ENCODE peak calls at places on chromosomes 7 and 10, in five cellular contexts. A is breast epithelium; L is effector memory CD4-positive, alpha-beta T cell; U is IMR-90; G is astrocyte. E is an unnamed sample.

GRCh38 chr7:47795631-47796030 is 152.6 kb downstream of the PKD1L1 start:
- DNase-seq in A (no peak), L (no peak), G (peak; percentile 99), U (peak; percentile 96), E (no peak)

GRCh38 chr7:4049202-4049601 is 632.9 kb upstream of the FOXK1 start:
- DNase-seq in A (no peak), G (no peak), L (no peak), U (no peak), E (no peak)

GRCh38 chr7:937851-938484 is 16.5 kb downstream of the ADAP1 start:
- DNase-seq in L (no peak), U (no peak), G (no peak), A (no peak), E (no peak)

GRCh38 chr10:129853236-129853946 is 110.7 kb downstream of the EBF3 start:
- DNase-seq in A (no peak), U (peak; percentile 1), L (no peak), G (no peak), E (no peak)

GRCh38 chr7:63073286-63073685 is 925.4 kb upstream of the ZNF722 start:
- DNase-seq in L (no peak), A (no peak), G (no peak), U (no peak), E (no peak)

GRCh38 chr10:3090914-3091313 is 23.6 kb downstream of the PFKP start:
- DNase-seq in A (no peak), U (peak; percentile 57), G (peak; percentile 75), L (no peak), E (peak; percentile 76)

GRCh38 chr10:35011771-35012191 is 78.4 kb downstream of the CUL2 start:
- DNase-seq in L (no peak), A (no peak), U (peak; percentile 74), G (peak; percentile 41), E (no peak)

GRCh38 chr7:157727964-157728615 is 391.3 kb downstream of the DNAJB6 start:
- DNase-seq in A (no peak), U (no peak), L (no peak), G (no peak), E (no peak)

GRCh38 chr7:139871276-139871675 is 42.2 kb downstream of the TBXAS1 start:
- DNase-seq in G (peak; percentile 50), A (no peak), U (peak; percentile 78), L (no peak), E (no peak)

GRCh38 chr10:50932113-50932512 is 46.7 kb upstream of the A1CF start:
- DNase-seq in A (no peak), L (no peak), U (peak; percentile 2), G (no peak), E (no peak)

GRCh38 chr10:55410415-55410885 is 609.4 kb upstream of the PCDH15 start:
- DNase-seq in G (no peak), L (no peak), A (peak; percentile 52), U (no peak), E (peak; percentile 22)

GRCh38 chr7:88041583-88041982 is 107.5 kb downstream of the ADAM22 start:
- DNase-seq in A (no peak), U (no peak), G (peak; percentile 8), L (no peak), E (no peak)

GRCh38 chr10:93068411-93069244 is 5.1 kb upstream of the CYP26A1 start:
- DNase-seq in G (peak; percentile 47), L (no peak), U (peak; percentile 54), A (no peak), E (peak; percentile 83)
- H3K4me3 ChIP-seq in G (peak overlapping the region; percentile 23), L (no peak overlapping the region), U (no peak overlapping the region), A (no peak overlapping the region), E (no peak overlapping the region)

GRCh38 chr10:24415455-24416169 is 206.7 kb downstream of the KIAA1217 start:
- DNase-seq in G (peak; percentile 58), A (peak; percentile 84), U (peak; percentile 22), L (no peak), E (peak; percentile 15)
- H3K27ac ChIP-seq in G (no peak overlapping the region), A (peak overlapping the region; percentile 91), U (no peak overlapping the region), L (no peak overlapping the region), E (peak overlapping the region; percentile 77)

GRCh38 chr10:133258818-133259602 is 17.7 kb downstream of the ADAM8 start:
- DNase-seq in L (peak; percentile 84), U (peak; percentile 100), A (no peak), G (peak; percentile 99), E (peak; percentile 96)

GRCh38 chr10:133259603-133259992 is 17.1 kb downstream of the ADAM8 start:
- DNase-seq in G (no peak), A (no peak), U (no peak), L (no peak), E (peak; percentile 33)

GRCh38 chr10:133260895-133261725 is 15.6 kb downstream of the ADAM8 start:
- DNase-seq in U (no peak), L (peak; percentile 57), A (no peak), G (no peak), E (peak; percentile 92)

GRCh38 chr10:133257489-133258065 is 19.1 kb downstream of the ADAM8 start:
- DNase-seq in A (peak; percentile 71), L (no peak), U (no peak), G (peak; percentile 18), E (peak; percentile 93)

DNA sequence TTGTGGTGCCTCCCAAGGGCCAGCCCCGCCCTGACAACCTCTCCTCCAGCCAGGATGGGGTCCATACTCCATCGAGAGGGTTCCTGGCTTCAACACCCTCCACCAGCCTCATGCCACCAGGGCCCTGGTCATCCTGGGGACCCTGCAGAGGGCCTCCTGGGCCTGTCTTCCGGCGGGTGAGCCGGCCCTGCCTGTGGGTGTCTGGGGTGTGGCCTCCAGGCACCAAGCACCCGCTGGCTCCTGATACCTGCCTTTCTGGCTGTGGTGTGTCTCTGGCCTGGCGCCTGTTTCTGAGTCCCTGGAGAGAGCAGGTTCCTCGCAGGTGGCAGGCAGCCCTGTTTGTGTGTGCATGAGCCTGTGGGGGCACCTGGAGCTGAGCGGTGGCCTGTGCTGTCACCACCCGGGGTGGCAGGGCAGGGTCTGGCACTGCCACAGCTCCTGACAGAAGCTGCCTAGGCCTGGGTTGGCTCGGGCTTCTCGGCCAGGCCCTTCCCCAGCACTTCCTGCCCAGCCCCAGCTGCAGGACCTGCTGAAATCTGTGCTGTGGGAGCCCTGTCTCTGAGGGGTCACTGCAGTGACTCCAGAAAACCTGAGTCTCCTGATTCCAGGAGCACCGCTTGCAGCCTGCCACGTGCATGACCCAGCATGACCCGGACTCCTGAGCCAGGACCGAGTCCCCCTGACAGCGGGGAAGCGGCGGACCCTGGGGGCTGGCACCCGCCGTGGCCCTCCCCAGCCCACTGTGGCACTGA is 18.4 kb downstream of the ADAM8 start:
- DNase-seq in G (no peak), A (no peak), L (no peak), U (no peak), E (peak; percentile 86)
- H3K4me3 ChIP-seq in G (no peak overlapping the region), A (no peak overlapping the region), L (no peak overlapping the region), U (no peak overlapping the region), E (no peak overlapping the region)

GRCh38 chr7:100372694-100373093 is 593 bp upstream of the PILRA start:
- DNase-seq in A (no peak), L (no peak), G (no peak), U (no peak), E (no peak)
- H3K27ac ChIP-seq in A (no peak overlapping the region), L (no peak overlapping the region), G (no peak overlapping the region), U (no peak overlapping the region), E (peak overlapping the region; percentile 84)

GRCh38 chr7:46675456-46675855 is 754.4 kb upstream of the IGFBP3 start:
- DNase-seq in L (no peak), U (no peak), A (no peak), G (no peak), E (no peak)

GRCh38 chr7:46672861-46673260 is 751.8 kb upstream of the IGFBP3 start:
- DNase-seq in G (no peak), A (no peak), U (no peak), L (no peak), E (no peak)

DNA sequence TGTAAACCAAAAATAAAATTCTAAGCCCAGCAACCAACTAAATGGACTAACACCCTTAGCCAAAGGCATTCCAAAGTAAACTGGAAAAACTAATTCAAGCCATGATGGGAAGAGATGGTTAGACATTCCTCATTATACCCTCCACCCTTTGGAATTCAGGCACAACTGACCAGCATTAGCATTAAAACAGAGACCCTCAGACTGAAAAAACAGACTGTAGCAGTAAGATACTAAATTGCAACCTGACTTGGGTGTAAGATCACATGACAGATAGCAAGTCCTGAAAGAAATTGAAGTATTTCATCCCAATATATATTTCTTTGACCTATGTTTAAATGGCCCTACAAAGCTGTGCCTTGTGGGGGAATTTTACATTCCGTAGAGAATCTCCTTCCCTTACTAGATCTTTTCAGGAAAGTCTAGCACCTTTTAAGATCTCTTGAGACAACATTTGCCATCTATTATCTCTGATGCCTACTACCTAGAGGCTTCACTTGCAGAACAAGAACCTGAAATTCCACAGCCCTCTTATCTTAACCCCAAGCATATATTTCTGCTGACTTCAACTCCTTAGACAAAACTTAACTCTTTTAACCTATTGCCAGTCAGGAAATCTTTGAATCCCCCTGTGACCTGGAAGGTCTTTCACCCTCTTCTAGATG is 750.2 kb upstream of the IGFBP3 start:
- DNase-seq in G (no peak), A (no peak), U (no peak), L (no peak), E (no peak)
- H3K4me3 ChIP-seq in G (no peak overlapping the region), A (no peak overlapping the region), U (no peak overlapping the region), L (no peak overlapping the region), E (no peak overlapping the region)

DNA sequence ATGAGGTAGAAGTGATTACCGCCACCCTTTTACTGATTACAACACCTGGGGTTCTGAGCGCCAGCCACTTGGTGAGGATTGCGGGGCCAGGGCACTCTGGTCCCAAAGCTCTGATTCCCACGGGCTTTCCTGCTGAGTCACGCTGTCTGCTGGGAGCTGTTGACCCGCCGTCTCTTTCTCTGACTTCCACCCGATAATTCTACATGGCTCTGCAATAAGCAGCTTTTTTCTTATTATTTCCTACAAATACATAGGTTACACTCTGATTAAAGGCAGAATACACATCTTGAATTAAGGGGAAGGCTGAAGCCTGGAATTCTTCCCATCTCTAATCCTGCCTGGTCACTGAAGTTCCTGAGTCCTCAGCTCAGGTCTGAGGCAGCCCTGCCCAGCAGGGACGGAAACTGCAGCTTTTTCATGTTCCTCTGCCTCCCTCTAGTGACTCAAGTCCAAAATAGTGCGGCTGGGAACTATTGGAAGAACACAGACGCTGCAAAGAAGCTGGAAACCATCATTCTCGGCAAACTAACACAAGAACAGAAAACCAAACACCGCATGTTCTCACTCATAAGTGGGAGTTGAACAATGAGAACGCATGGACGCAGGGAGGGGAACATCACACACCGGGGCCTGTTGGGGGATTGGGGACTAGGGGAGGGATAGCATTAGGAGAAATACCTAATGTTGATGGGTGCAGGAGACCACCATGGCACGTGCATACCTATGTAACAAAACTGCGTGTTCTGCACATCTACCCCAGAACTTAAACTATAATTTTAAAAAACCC is 178.3 kb downstream of the PRKCQ start:
- DNase-seq in G (peak; percentile 77), L (peak; percentile 31), U (peak; percentile 92), A (peak; percentile 73), E (peak; percentile 89)
- H3K27ac ChIP-seq in G (peak overlapping the region; percentile 69), L (no peak overlapping the region), U (peak overlapping the region; percentile 46), A (peak overlapping the region; percentile 33), E (peak overlapping the region; percentile 34)

E was measured in upper lobe of left lung.